ENCODE peak calls at places on chromosomes 12 and 14, in four cellular contexts. I is hepatocyte, Y is neural progenitor cell, E is adrenal gland. O is an unnamed sample. For H3K27me3, the result is how much of the 10 kb centered on the place peaks cover.

GRCh38 chr14:100471451-100472093 is 115.6 kb downstream of the BEGAIN start:
- DNase-seq in I (no peak), Y (peak), E (peak), O (no peak)

GRCh38 chr12:123491056-123491455 is 33.1 kb downstream of the SNRNP35 start:
- DNase-seq in I (no peak), Y (no peak), E (no peak), O (no peak)

GRCh38 chr14:69615471-69616407 is 4.3 kb downstream of the SUSD6 start:
- DNase-seq in I (no peak), Y (no peak), E (peak), O (peak)

GRCh38 chr14:92655802-92656201 is 92.6 kb downstream of the LGMN start:
- DNase-seq in I (no peak), Y (no peak), E (no peak), O (no peak)

GRCh38 chr12:132602578-132603239 is 7.7 kb downstream of the LRCOL1 start:
- DNase-seq in I (no peak), Y (peak), E (no peak), O (no peak)

GRCh38 chr14:103846569-103847438 is 571 bp downstream of the PPP1R13B start:
- DNase-seq in I (no peak), Y (peak), E (peak), O (peak)

GRCh38 chr12:95529693-95530225 is 21.5 kb downstream of the USP44 start:
- DNase-seq in I (no peak), Y (no peak), E (no peak), O (no peak)

GRCh38 chr14:39247256-39247655 is 13.5 kb downstream of the MIA2 start:
- DNase-seq in I (no peak), Y (no peak), E (no peak), O (no peak)

GRCh38 chr12:9756756-9757155 is 3.9 kb downstream of the CD69 start:
- DNase-seq in I (no peak), Y (no peak), E (no peak), O (no peak)

GRCh38 chr14:56117765-56118610 is at the start of gene PELI2:
- DNase-seq in I (peak), Y (peak), E (peak), O (peak)
- H3K27me3 ChIP-seq in I (under half), Y (under half), E (under half), O (under half)

DNA sequence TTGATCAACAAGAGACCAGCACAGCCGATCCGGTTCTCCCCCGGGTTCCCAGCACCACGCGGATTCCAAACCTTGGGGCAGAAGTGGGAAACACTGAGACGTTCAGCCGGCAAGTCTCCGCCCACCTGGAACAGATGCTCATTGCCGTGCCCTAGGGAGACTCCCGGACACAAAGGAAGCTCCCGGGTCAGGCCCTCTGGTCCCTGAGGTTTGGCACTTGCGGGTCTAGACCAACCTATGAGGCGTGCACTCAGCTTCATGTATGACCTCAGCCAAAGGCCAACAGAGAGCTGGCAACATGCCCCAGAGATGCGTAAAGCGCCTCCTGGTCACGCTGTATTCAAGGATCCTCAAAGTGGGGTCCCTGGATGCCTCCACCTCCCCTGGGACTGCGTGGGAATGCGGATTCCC is 2.5 kb downstream of the RIMBP2 start:
- DNase-seq in I (no peak), Y (no peak), E (no peak), O (no peak)
- H3K27me3 ChIP-seq in I (under half), Y (half or more), E (under half), O (under half)

GRCh38 chr12:52354197-52354596 is 13.1 kb downstream of the KRT85 start:
- DNase-seq in I (no peak), Y (no peak), E (no peak), O (no peak)
- H3K27me3 ChIP-seq in I (under half), Y (under half), E (under half), O (under half)

GRCh38 chr12:65728913-65729793 is 95.1 kb upstream of the HMGA2 start:
- DNase-seq in I (peak), Y (peak), E (no peak), O (peak)
- H3K27me3 ChIP-seq in I (under half), Y (under half), E (under half), O (under half)

GRCh38 chr14:80356413-80356812 is 145.1 kb upstream of the DIO2 start:
- DNase-seq in I (peak), Y (peak), E (no peak), O (no peak)

DNA sequence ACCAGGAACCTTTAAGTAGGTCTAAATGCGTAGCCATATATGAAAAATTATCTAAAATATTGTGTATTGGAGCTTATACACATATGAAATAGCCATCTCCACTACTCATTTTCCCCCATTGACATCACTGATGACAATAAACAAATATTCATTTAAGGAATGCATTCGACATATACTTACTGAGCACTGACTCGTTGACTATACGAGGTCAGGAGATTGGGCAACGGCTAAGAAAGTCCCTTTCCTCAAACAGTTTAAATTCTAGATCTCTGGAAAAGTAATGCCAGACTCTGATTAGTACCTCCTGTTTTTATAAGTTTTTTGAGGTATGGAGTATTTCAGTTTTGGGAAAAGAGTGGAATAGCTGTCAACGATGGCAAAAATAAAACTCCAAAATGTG is 139.4 kb upstream of the DIO2 start:
- DNase-seq in I (no peak), Y (no peak), E (no peak), O (no peak)
- H3K27me3 ChIP-seq in I (under half), Y (under half), E (under half), O (under half)

DNA sequence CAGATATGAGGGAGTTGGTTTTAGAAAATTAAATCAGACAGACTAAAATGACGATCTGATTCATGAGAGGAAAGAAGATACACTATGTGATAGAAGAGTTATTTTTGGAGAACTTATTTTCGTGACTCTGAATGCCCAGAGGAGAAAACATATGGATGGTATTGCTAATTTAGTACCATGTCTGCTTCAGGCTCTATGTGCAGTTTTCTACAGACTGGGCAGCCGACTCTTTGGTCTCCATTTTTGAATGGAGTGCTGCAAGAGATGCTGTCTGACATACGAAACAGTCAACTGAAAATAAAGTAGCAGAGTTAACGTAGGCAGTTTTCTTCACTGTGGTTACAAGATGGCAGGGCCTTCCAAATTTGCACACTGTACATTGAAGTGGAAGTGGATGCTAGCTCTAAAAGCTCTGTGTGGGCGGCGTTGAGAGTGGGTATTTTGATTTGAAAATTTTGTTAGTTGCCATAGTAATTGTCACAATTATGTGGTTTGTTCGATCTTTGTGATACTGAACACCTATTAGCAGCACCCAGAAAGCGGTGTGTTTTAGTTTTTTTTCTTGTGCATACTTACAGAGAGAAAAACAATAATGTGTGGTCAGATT is 154.8 kb upstream of the ATP2B1 start:
- DNase-seq in I (no peak), Y (no peak), E (no peak), O (no peak)
- H3K27me3 ChIP-seq in I (under half), Y (under half), E (under half), O (under half)

GRCh38 chr12:53023-53734 is 13.4 kb upstream of the IQSEC3 start:
- DNase-seq in I (no peak), Y (peak), E (no peak), O (no peak)
- H3K27me3 ChIP-seq in I (under half), Y (under half), E (under half), O (under half)